ENCODE peak calls at places on chromosome 21, in nine cellular contexts. W is NCI-H1417; T is NCI-H2171; Y is trophoblast cell; A is lung microvascular endothelial cell; F is naive thymus-derived CD8-positive, alpha-beta T cell; L is SJCRH30; J is activated CD4-positive, alpha-beta T cell treated with anti-CD3 and anti-CD28 coated beads, Interleukin-2, amount 50 U/mL, for 1 hour; Z is ACHN. U is an unnamed sample.

GRCh38 chr21:33246506-33246905 is 16.8 kb downstream of the IFNAR2 start:
- DNase-seq in Y (no peak), A (no peak), Z (no peak), F (no peak), L (no peak), T (no peak), J (no peak), W (no peak), U (no peak)

GRCh38 chr21:39051561-39051949 is 131.7 kb downstream of the PSMG1 start:
- DNase-seq in W (no peak), L (no peak), T (no peak), Z (no peak), Y (no peak), A (no peak), J (no peak), F (no peak), U (no peak)

GRCh38 chr21:43640437-43640836 is 18.9 kb downstream of the HSF2BP start:
- DNase-seq in L (no peak), Z (no peak), F (no peak), A (no peak), T (no peak), Y (peak), J (no peak), W (no peak), U (no peak)

GRCh38 chr21:43778469-43779335 is 2.6 kb upstream of the CSTB start:
- DNase-seq in J (no peak), W (no peak), T (no peak), L (peak), Z (peak), Y (peak), A (no peak), F (no peak), U (no peak)

GRCh38 chr21:31991356-31992331 is 118.8 kb downstream of the HUNK start:
- DNase-seq in W (no peak), J (no peak), L (peak), A (peak), F (no peak), Z (peak), T (no peak), Y (no peak), U (no peak)

GRCh38 chr21:33231526-33231925 is 1.8 kb downstream of the IFNAR2 start:
- DNase-seq in T (no peak), Y (no peak), L (no peak), Z (no peak), J (peak), F (no peak), A (no peak), W (no peak), U (no peak)

GRCh38 chr21:45072963-45073300 is 1.4 kb upstream of the ADARB1 start:
- DNase-seq in J (no peak), Y (peak), T (no peak), F (no peak), Z (no peak), W (no peak), A (no peak), L (no peak), U (no peak)

GRCh38 chr21:45364464-45365185 is 40.3 kb upstream of the COL18A1 start:
- DNase-seq in Y (no peak), J (no peak), F (no peak), A (peak), Z (peak), W (no peak), T (no peak), L (peak), U (no peak)

GRCh38 chr21:45591619-45592207 is 49.5 kb upstream of the SLC19A1 start:
- DNase-seq in Y (no peak), T (no peak), A (no peak), Z (no peak), L (no peak), J (no peak), F (no peak), W (no peak), U (no peak)

GRCh38 chr21:43911015-43911934 is 46.3 kb downstream of the AGPAT3 start:
- DNase-seq in J (no peak), W (no peak), Z (no peak), F (no peak), Y (no peak), L (no peak), A (no peak), T (no peak), U (no peak)

GRCh38 chr21:21279193-21279901 is 281.1 kb downstream of the NCAM2 start:
- DNase-seq in T (no peak), J (no peak), Y (no peak), L (no peak), W (no peak), Z (no peak), F (no peak), A (no peak), U (no peak)

GRCh38 chr21:45244799-45245340 is 42.8 kb downstream of the POFUT2 start:
- DNase-seq in J (no peak), A (no peak), W (no peak), Y (no peak), L (no peak), F (no peak), Z (no peak), T (no peak), U (no peak)

GRCh38 chr21:39381009-39381408 is 32.1 kb upstream of the HMGN1 start:
- DNase-seq in W (no peak), F (peak), L (no peak), Z (no peak), Y (no peak), A (no peak), J (no peak), T (no peak), U (no peak)

GRCh38 chr21:42653492-42654061 is at the start of gene PDE9A:
- DNase-seq in Z (no peak), A (peak), L (peak), W (peak), J (peak), T (peak), F (peak), Y (no peak), U (peak)

GRCh38 chr21:10511116-10511515 is 10.3 kb upstream of the TPTE start:
- DNase-seq in F (no peak), W (no peak), Z (no peak), Y (no peak), A (no peak), L (no peak), T (no peak), J (no peak), U (no peak)

GRCh38 chr21:25563399-25564116 is 43.7 kb downstream of the MRPL39 start:
- DNase-seq in Z (no peak), A (no peak), Y (no peak), J (no peak), L (no peak), W (no peak), T (no peak), F (peak), U (no peak)

GRCh38 chr21:45639206-45640000 is 4.1 kb upstream of the PCBP3 start:
- DNase-seq in F (no peak), L (no peak), J (no peak), Z (no peak), A (no peak), T (no peak), W (peak), Y (no peak), U (no peak)

GRCh38 chr21:14121719-14122118 is 89.0 kb downstream of the LIPI start:
- DNase-seq in Z (no peak), J (no peak), W (no peak), F (no peak), Y (no peak), T (no peak), L (no peak), A (no peak), U (peak)

GRCh38 chr21:38032402-38032801 is 116.1 kb upstream of the KCNJ6 start:
- DNase-seq in J (no peak), L (no peak), Z (no peak), Y (no peak), A (no peak), F (no peak), W (no peak), T (no peak), U (no peak)

GRCh38 chr21:15221799-15222386 is 157.1 kb upstream of the NRIP1 start:
- DNase-seq in J (no peak), A (no peak), W (peak), F (no peak), Y (peak), T (no peak), Z (no peak), L (peak), U (no peak)

GRCh38 chr21:43372663-43373386 is 54.1 kb downstream of the SIK1 start:
- DNase-seq in T (no peak), L (no peak), W (no peak), F (no peak), J (no peak), Y (peak), Z (no peak), A (no peak), U (no peak)

GRCh38 chr21:35651166-35651565 is 409.2 kb downstream of the SETD4 start:
- DNase-seq in Z (no peak), Y (no peak), T (no peak), F (no peak), A (no peak), J (no peak), L (no peak), W (peak), U (no peak)

GRCh38 chr21:46057710-46058241 is 40.1 kb upstream of the COL6A2 start:
- DNase-seq in F (no peak), A (no peak), Z (no peak), L (no peak), W (no peak), Y (no peak), J (no peak), T (no peak), U (no peak)

GRCh38 chr21:34027727-34028461 is 45.5 kb upstream of the MRPS6 start:
- DNase-seq in A (no peak), T (no peak), F (no peak), Z (no peak), W (no peak), J (no peak), L (no peak), Y (no peak), U (no peak)

GRCh38 chr21:30227633-30228404 is 11.9 kb upstream of the CLDN8 start:
- DNase-seq in J (no peak), A (no peak), W (no peak), L (no peak), F (no peak), Z (peak), T (no peak), Y (peak), U (no peak)

GRCh38 chr21:36209626-36210171 is 53.1 kb downstream of the DOP1B start:
- DNase-seq in A (peak), W (peak), T (peak), Z (peak), J (peak), F (peak), L (peak), Y (peak), U (no peak)

GRCh38 chr21:41615613-41616012 is 107.7 kb upstream of the TMPRSS2 start:
- DNase-seq in W (no peak), Y (no peak), F (no peak), A (no peak), L (no peak), T (no peak), J (no peak), Z (peak), U (no peak)

GRCh38 chr21:42621828-42622199 is 31.6 kb upstream of the PDE9A start:
- DNase-seq in A (no peak), L (no peak), T (no peak), F (no peak), W (no peak), J (no peak), Y (no peak), Z (peak), U (no peak)

U was measured in naive thymus-derived CD4-positive, alpha-beta T cell.